ENCODE peak calls at places on chromosome 22, in nine cellular contexts. E is effector memory CD8-positive, alpha-beta T cell; F is body of pancreas; G is upper lobe of right lung; D is naive thymus-derived CD4-positive, alpha-beta T cell; I is osteoblast; V is activated naive CD4-positive, alpha-beta T cell treated with anti-CD3 and anti-CD28 coated beads, Interleukin-2, amount 10 ng/mL, durations not matched to agents 7 days and 5 days; R is RWPE1; N is T-helper 9 cell. T is an unnamed sample.

GRCh38 chr22:32175751-32176644 is 16.9 kb upstream of the C22orf42 start:
- DNase-seq in V (no peak), E (no peak), G (no peak), I (no peak), R (no peak), D (no peak), N (no peak), F (no peak), T (no peak)

GRCh38 chr22:38867124-38867455 is 4.9 kb downstream of the CBX6 start:
- DNase-seq in N (no peak), E (no peak), V (no peak), G (no peak), D (no peak), I (peak), F (no peak), R (no peak), T (no peak)

GRCh38 chr22:42299586-42300285 is 29.3 kb upstream of the TCF20 start:
- DNase-seq in V (peak), D (peak), I (no peak), F (no peak), G (no peak), N (peak), E (peak), R (no peak), T (peak)

GRCh38 chr22:45587638-45588481 is 83.8 kb upstream of the ATXN10 start:
- DNase-seq in V (no peak), E (no peak), G (no peak), F (no peak), R (peak), N (no peak), I (peak), D (no peak), T (no peak)

GRCh38 chr22:49786976-49787843 is 40.5 kb downstream of the BRD1 start:
- DNase-seq in F (no peak), G (no peak), R (no peak), E (no peak), V (no peak), N (no peak), I (no peak), D (no peak), T (no peak)

GRCh38 chr22:23500508-23501208 is 79.4 kb downstream of the IGLL1 start:
- DNase-seq in F (no peak), N (no peak), E (no peak), I (peak), R (no peak), G (peak), V (no peak), D (no peak), T (peak)

GRCh38 chr22:20464096-20464614 is 26.5 kb upstream of the SCARF2 start:
- DNase-seq in E (peak), N (peak), R (no peak), G (peak), F (no peak), D (peak), V (peak), I (no peak), T (peak)

GRCh38 chr22:49462795-49463194 is 364.9 kb downstream of the BRD1 start:
- DNase-seq in G (no peak), F (no peak), D (no peak), E (no peak), I (peak), R (no peak), V (peak), N (no peak), T (no peak)

GRCh38 chr22:37274380-37274862 is 7.9 kb upstream of the CYTH4 start:
- DNase-seq in D (no peak), N (no peak), F (peak), V (no peak), I (no peak), E (no peak), R (no peak), G (peak), T (no peak)

GRCh38 chr22:36922097-36922608 is 8.7 kb downstream of the CSF2RB start:
- DNase-seq in G (no peak), V (no peak), D (no peak), I (peak), E (no peak), N (no peak), F (no peak), R (no peak), T (no peak)

GRCh38 chr22:41932353-41932752 is 5.7 kb upstream of the TNFRSF13C start:
- DNase-seq in D (no peak), G (no peak), F (no peak), V (no peak), R (no peak), N (no peak), E (no peak), I (no peak), T (no peak)

GRCh38 chr22:37119872-37120271 is 10.4 kb upstream of the TMPRSS6 start:
- DNase-seq in E (no peak), D (no peak), I (no peak), V (no peak), G (no peak), N (no peak), R (no peak), F (no peak), T (peak)

GRCh38 chr22:28454431-28455064 is 225.1 kb downstream of the TTC28 start:
- DNase-seq in G (no peak), N (no peak), I (no peak), D (no peak), R (no peak), F (no peak), V (no peak), E (no peak), T (no peak)

GRCh38 chr22:30420401-30421178 is 5.0 kb upstream of the MTFP1 start:
- DNase-seq in V (no peak), F (no peak), D (no peak), R (peak), I (peak), G (no peak), E (no peak), N (no peak), T (no peak)

GRCh38 chr22:29129644-29130201 is 56.9 kb downstream of the KREMEN1 start:
- DNase-seq in G (no peak), R (no peak), V (no peak), I (no peak), N (no peak), E (no peak), D (no peak), F (no peak), T (no peak)

GRCh38 chr22:49966716-49967332 is 6.3 kb downstream of the PIM3 start:
- DNase-seq in D (no peak), G (peak), I (peak), R (no peak), E (no peak), F (peak), N (no peak), V (peak), T (no peak)

GRCh38 chr22:37752189-37753061 is 55.3 kb upstream of the GCAT start:
- DNase-seq in G (peak), F (peak), R (peak), D (no peak), E (no peak), I (peak), V (no peak), N (no peak), T (no peak)

GRCh38 chr22:37276771-37277170 is 5.5 kb upstream of the CYTH4 start:
- DNase-seq in E (no peak), N (no peak), D (no peak), G (no peak), I (peak), V (no peak), R (peak), F (no peak), T (no peak)

GRCh38 chr22:41048791-41049717 is 43.3 kb upstream of the EP300 start:
- DNase-seq in E (no peak), D (no peak), N (no peak), R (no peak), V (no peak), I (peak), F (peak), G (peak), T (no peak)

GRCh38 chr22:11628651-11629511 is 3899.1 kb upstream of the OR11H1 start:
- DNase-seq in N (no peak), G (peak), E (no peak), D (no peak), I (peak), F (no peak), R (no peak), V (no peak), T (peak)

GRCh38 chr22:23357028-23357427 is 176.7 kb downstream of the BCR start:
- DNase-seq in D (no peak), I (no peak), R (no peak), V (no peak), G (no peak), F (no peak), E (no peak), N (no peak), T (no peak)

GRCh38 chr22:46233231-46233630 is 16.9 kb downstream of the CDPF1 start:
- DNase-seq in D (no peak), G (no peak), E (no peak), I (peak), V (no peak), N (no peak), R (no peak), F (peak), T (no peak)